ENCODE peak calls at places on chromosomes 5 and 9, in seven cellular contexts. One of them, this sample, is unnamed.

GRCh38 chr5:142311725-142312124 is 13.1 kb downstream of the SPRY4 start:
- DNase-seq in right cardiac atrium: no peak
- DNase-seq in EL: no peak
- DNase-seq in A172: no peak
- DNase-seq in head of caudate nucleus: no peak
- DNase-seq in lung: no peak
- DNase-seq in lower leg skin: no peak
- DNase-seq in this sample: no peak

GRCh38 chr5:91022518-91022917 is 360.6 kb downstream of the ARRDC3 start:
- DNase-seq in lower leg skin: no peak
- DNase-seq in lung: no peak
- DNase-seq in right cardiac atrium: no peak
- DNase-seq in EL: no peak
- DNase-seq in A172: no peak
- DNase-seq in head of caudate nucleus: no peak
- DNase-seq in this sample: no peak

GRCh38 chr5:14920121-14920520 is 48.5 kb upstream of the ANKH start:
- DNase-seq in A172: no peak
- DNase-seq in EL: no peak
- DNase-seq in head of caudate nucleus: no peak
- DNase-seq in lower leg skin: no peak
- DNase-seq in right cardiac atrium: no peak
- DNase-seq in lung: no peak
- DNase-seq in this sample: no peak

GRCh38 chr9:119284587-119285337 is 84.5 kb downstream of the BRINP1 start:
- DNase-seq in lung: no peak
- DNase-seq in lower leg skin: no peak
- DNase-seq in A172: no peak
- DNase-seq in head of caudate nucleus: peak
- DNase-seq in EL: no peak
- DNase-seq in right cardiac atrium: no peak
- DNase-seq in this sample: no peak

GRCh38 chr5:87139795-87140194 is 127.9 kb upstream of the RASA1 start:
- DNase-seq in head of caudate nucleus: no peak
- DNase-seq in lower leg skin: no peak
- DNase-seq in right cardiac atrium: no peak
- DNase-seq in A172: no peak
- DNase-seq in lung: no peak
- DNase-seq in EL: no peak
- DNase-seq in this sample: no peak

GRCh38 chr5:168829922-168830417 is 250.8 kb upstream of the PANK3 start:
- DNase-seq in lower leg skin: no peak
- DNase-seq in head of caudate nucleus: no peak
- DNase-seq in A172: no peak
- DNase-seq in lung: no peak
- DNase-seq in EL: no peak
- DNase-seq in right cardiac atrium: no peak
- DNase-seq in this sample: no peak

GRCh38 chr5:1753490-1753889 is 46.1 kb downstream of the MRPL36 start:
- DNase-seq in lung: no peak
- DNase-seq in head of caudate nucleus: no peak
- DNase-seq in lower leg skin: no peak
- DNase-seq in A172: no peak
- DNase-seq in EL: no peak
- DNase-seq in right cardiac atrium: no peak
- DNase-seq in this sample: no peak

GRCh38 chr5:56594821-56595220 is 220.5 kb upstream of the MAP3K1 start:
- DNase-seq in lower leg skin: no peak
- DNase-seq in lung: no peak
- DNase-seq in EL: peak
- DNase-seq in A172: peak
- DNase-seq in head of caudate nucleus: no peak
- DNase-seq in right cardiac atrium: no peak
- DNase-seq in this sample: no peak

GRCh38 chr9:113875917-113876805 is at the start of gene ZNF618:
- DNase-seq in lung: no peak
- DNase-seq in EL: peak
- DNase-seq in right cardiac atrium: peak
- DNase-seq in lower leg skin: no peak
- DNase-seq in A172: no peak
- DNase-seq in head of caudate nucleus: peak
- DNase-seq in this sample: peak

GRCh38 chr9:109253637-109254284 is 67.1 kb downstream of the EPB41L4B start:
- DNase-seq in head of caudate nucleus: peak
- DNase-seq in lower leg skin: no peak
- DNase-seq in A172: peak
- DNase-seq in right cardiac atrium: no peak
- DNase-seq in EL: peak
- DNase-seq in lung: no peak
- DNase-seq in this sample: no peak

GRCh38 chr5:43959148-43959547 is 356.2 kb downstream of the NNT start:
- DNase-seq in head of caudate nucleus: no peak
- DNase-seq in A172: no peak
- DNase-seq in right cardiac atrium: no peak
- DNase-seq in EL: no peak
- DNase-seq in lower leg skin: no peak
- DNase-seq in lung: no peak
- DNase-seq in this sample: no peak

GRCh38 chr9:35680331-35681105 is 6.8 kb downstream of the CA9 start:
- DNase-seq in lower leg skin: no peak
- DNase-seq in right cardiac atrium: no peak
- DNase-seq in head of caudate nucleus: no peak
- DNase-seq in EL: peak
- DNase-seq in A172: no peak
- DNase-seq in lung: no peak
- DNase-seq in this sample: no peak

GRCh38 chr9:114366334-114367128 is 21.3 kb downstream of the AKNA start:
- DNase-seq in right cardiac atrium: no peak
- DNase-seq in head of caudate nucleus: no peak
- DNase-seq in EL: peak
- DNase-seq in lower leg skin: no peak
- DNase-seq in lung: no peak
- DNase-seq in A172: peak
- DNase-seq in this sample: no peak